ENCODE peak calls at places on chromosomes 7 and 10, in nine cellular contexts. M is psoas muscle, C is left ventricle myocardium inferior, S is foreskin fibroblast, F is fibroblast of lung, V is cardiac fibroblast, X is BE2C, B is lower lobe of right lung, W is astrocyte of the spinal cord. N is an unnamed sample.

GRCh38 chr10:99781734-99782429 is 558 bp upstream of the ABCC2 start:
- DNase-seq in B (no peak), F (no peak), V (no peak), M (no peak), S (no peak), W (no peak), X (no peak), C (no peak), N (no peak)

GRCh38 chr7:157808042-157808441 is 471.2 kb downstream of the DNAJB6 start:
- DNase-seq in B (peak), F (no peak), M (no peak), C (no peak), V (no peak), W (no peak), X (no peak), S (no peak), N (no peak)

GRCh38 chr7:100692578-100692961 is 1.5 kb downstream of the GIGYF1 start:
- DNase-seq in B (no peak), W (no peak), S (no peak), X (no peak), C (no peak), M (no peak), V (no peak), F (no peak), N (no peak)

GRCh38 chr10:121886997-121887622 is 40.7 kb downstream of the ATE1 start:
- DNase-seq in X (peak), C (no peak), M (peak), V (peak), B (no peak), F (peak), S (peak), W (peak), N (peak)

GRCh38 chr7:148620749-148621372 is 30.3 kb downstream of the C7orf33 start:
- DNase-seq in S (no peak), X (no peak), F (no peak), C (no peak), M (no peak), B (no peak), W (no peak), V (no peak), N (no peak)

GRCh38 chr10:27558612-27559020 is 54.5 kb downstream of the RAB18 start:
- DNase-seq in S (peak), B (no peak), C (peak), W (peak), F (peak), M (peak), V (peak), X (peak), N (peak)

GRCh38 chr7:99975782-99976521 is at the start of gene AZGP1:
- DNase-seq in F (peak), W (no peak), C (peak), X (peak), M (no peak), V (peak), B (no peak), S (no peak), N (no peak)

GRCh38 chr7:150992051-150992640 is 1.3 kb downstream of the NOS3 start:
- DNase-seq in B (no peak), S (no peak), C (no peak), X (no peak), W (no peak), V (no peak), F (no peak), M (no peak), N (no peak)

GRCh38 chr7:11343818-11344413 is 370.2 kb downstream of the PHF14 start:
- DNase-seq in B (no peak), S (peak), W (peak), X (no peak), C (no peak), M (no peak), F (peak), V (peak), N (peak)

GRCh38 chr7:27943261-27943660 is 203.3 kb downstream of the TAX1BP1 start:
- DNase-seq in F (no peak), M (no peak), V (no peak), X (no peak), C (no peak), W (no peak), S (peak), B (no peak), N (no peak)

GRCh38 chr7:134315679-134316538 is 821 bp downstream of the SLC35B4 start:
- DNase-seq in X (no peak), B (no peak), M (no peak), W (peak), C (no peak), F (peak), V (peak), S (peak), N (no peak)

GRCh38 chr10:56605043-56605442 is 244.0 kb upstream of the ZWINT start:
- DNase-seq in F (no peak), X (no peak), W (no peak), V (no peak), S (no peak), M (no peak), B (no peak), C (no peak), N (no peak)

GRCh38 chr10:104614245-104614831 is 26.8 kb upstream of the SORCS3 start:
- DNase-seq in V (peak), M (no peak), C (no peak), F (peak), B (no peak), X (peak), S (peak), W (peak), N (no peak)

GRCh38 chr10:79201706-79202105 is 132.9 kb downstream of the ZMIZ1 start:
- DNase-seq in B (no peak), V (no peak), X (no peak), W (no peak), M (no peak), F (no peak), C (no peak), S (no peak), N (no peak)

GRCh38 chr10:79202188-79203013 is 133.6 kb downstream of the ZMIZ1 start:
- DNase-seq in F (peak), S (no peak), W (peak), C (no peak), M (no peak), V (peak), B (peak), X (peak), N (no peak)

GRCh38 chr10:79206300-79207095 is 137.7 kb downstream of the ZMIZ1 start:
- DNase-seq in V (no peak), S (no peak), M (no peak), F (no peak), W (no peak), C (no peak), B (no peak), X (no peak), N (no peak)

GRCh38 chr10:79203014-79203675 is 134.4 kb downstream of the ZMIZ1 start:
- DNase-seq in X (no peak), S (no peak), W (no peak), V (no peak), F (no peak), B (no peak), M (no peak), C (no peak), N (no peak)

DNA sequence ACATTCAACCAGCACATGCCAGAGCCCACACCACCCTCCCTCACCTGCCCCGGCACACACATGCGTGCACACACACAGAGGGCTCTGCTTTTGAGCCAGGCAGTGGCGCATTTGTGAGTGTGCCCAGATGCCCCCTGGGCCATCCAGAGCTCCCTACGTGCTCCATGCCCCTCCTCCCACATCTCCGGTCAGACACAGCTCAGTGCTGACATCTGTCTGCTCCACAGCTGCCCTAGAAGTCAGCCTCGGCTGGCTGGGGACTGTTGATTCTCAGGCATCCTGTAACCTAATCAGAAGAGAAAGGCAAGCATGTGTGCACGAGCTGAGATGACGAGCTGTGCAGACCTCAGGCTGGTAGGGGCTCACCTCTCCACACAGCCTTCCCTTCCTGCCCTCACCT is 135.1 kb downstream of the ZMIZ1 start:
- DNase-seq in S (peak), F (no peak), X (peak), B (no peak), V (no peak), M (no peak), W (no peak), C (no peak), N (no peak)
- TF ChIP-seq CTCF in S (no peak), F (no peak), X (peak), B (no peak), V (no peak), M (no peak), W (no peak), C (peak), N (no peak)

GRCh38 chr7:141363748-141364147 is 187.5 kb upstream of the AGK start:
- DNase-seq in V (no peak), X (no peak), W (no peak), B (no peak), C (no peak), M (no peak), S (no peak), F (no peak), N (no peak)

GRCh38 chr7:141360414-141360760 is 190.8 kb upstream of the AGK start:
- DNase-seq in M (no peak), F (no peak), C (no peak), W (no peak), S (no peak), V (no peak), X (no peak), B (no peak), N (no peak)

GRCh38 chr7:141361965-141362364 is 189.2 kb upstream of the AGK start:
- DNase-seq in M (no peak), B (no peak), W (no peak), S (no peak), X (no peak), F (no peak), V (no peak), C (no peak), N (no peak)

GRCh38 chr7:141361479-141361878 is 189.7 kb upstream of the AGK start:
- DNase-seq in W (no peak), C (no peak), V (no peak), B (no peak), F (no peak), S (no peak), X (no peak), M (no peak), N (no peak)

GRCh38 chr7:141362580-141363435 is 188.4 kb upstream of the AGK start:
- DNase-seq in S (peak), F (peak), C (peak), M (peak), W (peak), X (peak), V (peak), B (no peak), N (peak)
- H3K4me3 ChIP-seq in S (no peak), F (no peak), C (peak), M (no peak), W (no peak), X (no peak), V (no peak), B (no peak), N (no peak)

DNA sequence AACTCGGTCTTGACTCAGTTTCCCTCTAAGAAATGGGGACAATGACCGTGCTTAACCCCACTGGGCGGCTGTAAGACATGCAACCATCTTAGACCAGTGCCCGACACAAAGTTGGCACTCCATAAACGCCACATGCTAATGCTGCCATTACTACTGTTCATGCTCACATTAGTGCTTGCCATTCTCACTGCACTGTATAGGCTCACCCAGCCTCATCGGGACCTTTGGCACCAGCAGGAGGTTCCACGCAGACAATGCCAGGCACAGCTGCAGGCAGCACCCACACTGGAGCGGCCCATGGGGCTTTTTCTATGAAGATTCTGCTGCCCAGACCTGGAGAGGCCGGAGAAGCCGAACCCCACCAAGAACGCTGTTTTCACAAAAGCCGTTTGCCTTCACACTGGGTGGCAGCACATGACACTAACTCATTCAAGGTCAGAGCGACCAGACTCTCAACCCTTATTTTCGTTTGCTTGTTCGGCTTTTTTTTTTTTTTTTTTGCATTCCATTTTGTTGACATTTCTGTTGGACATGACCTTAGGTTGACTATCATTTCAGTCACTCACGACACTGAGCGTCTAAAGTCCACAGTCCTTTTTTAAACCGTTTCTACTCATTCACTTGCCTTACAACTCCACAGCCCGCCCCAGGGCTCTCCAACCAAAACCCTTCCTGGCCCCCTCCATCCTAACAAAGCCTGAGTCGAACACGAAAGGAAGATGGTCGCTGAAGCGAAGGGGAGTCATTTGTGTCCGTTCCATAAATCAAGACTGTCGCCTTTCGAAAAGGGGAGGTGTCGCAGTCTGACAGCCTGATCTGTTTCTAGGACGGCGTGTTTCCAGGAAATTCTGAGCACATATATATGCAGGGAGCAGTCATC is 124.4 kb upstream of the RNF32 start:
- DNase-seq in S (no peak), F (no peak), W (no peak), X (no peak), V (no peak), B (no peak), M (no peak), C (no peak), N (no peak)
- TF ChIP-seq CTCF in S (no peak), F (no peak), W (no peak), X (no peak), V (no peak), B (no peak), M (no peak), C (no peak), N (no peak)

DNA sequence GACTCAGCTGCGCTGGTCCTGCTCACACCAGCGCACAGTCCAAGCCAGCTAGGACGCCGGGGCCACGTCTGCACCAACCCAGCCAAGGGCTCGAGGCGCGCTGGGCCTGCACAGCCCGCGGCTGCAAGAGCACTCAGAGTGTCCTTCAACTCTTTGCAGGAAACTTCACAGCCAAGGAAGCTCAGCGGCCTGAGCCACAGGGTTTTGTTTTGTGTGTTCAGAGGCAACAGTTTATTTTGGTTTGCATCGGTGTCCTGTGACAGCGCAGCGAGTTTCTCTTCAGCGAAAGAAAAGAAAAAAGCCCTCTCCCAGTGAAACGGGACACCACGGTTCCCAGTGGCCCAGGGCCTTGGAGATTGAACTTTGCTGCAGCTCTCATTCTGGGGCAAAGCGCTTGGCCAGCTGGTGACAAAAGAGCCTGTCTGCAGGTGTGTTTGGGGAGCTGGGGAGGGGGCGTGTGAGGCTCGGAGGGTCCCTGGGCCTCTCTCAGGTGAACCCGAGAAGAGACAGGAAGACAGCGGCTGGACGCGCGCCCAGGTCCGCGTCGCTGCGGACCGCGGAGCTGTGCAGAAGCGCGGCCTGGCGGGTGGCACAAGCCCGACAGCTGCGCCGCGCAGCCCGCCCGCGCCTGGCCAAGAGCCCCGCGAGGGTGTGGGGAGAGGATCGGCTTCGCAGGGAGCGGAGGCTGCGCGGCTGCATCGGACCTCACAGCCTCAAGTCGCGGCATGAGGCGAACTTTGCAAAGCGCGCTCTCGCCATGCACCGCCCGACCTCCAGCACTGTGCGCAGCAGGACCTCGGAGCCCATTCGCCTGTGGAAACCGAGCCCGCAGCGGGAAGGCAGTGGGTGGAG is 922 bp downstream of the CXCL12 start:
- DNase-seq in F (peak), M (peak), C (peak), S (peak), B (no peak), W (peak), V (peak), X (no peak), N (no peak)
- H3K4me3 ChIP-seq in F (peak), M (peak), C (peak), S (peak), B (peak), W (peak), V (peak), X (peak), N (peak)

GRCh38 chr10:29658984-29659769 is 24.4 kb upstream of the SVIL start:
- DNase-seq in B (peak), X (no peak), M (peak), F (peak), V (peak), W (peak), C (no peak), S (peak), N (peak)
- TF ChIP-seq CTCF in B (peak), X (no peak), M (peak), F (peak), V (peak), W (peak), C (peak), S (peak), N (peak)

GRCh38 chr7:142414915-142415314 is 157.1 kb upstream of the PRSS58 start:
- DNase-seq in W (no peak), B (no peak), S (no peak), F (no peak), X (no peak), V (no peak), M (no peak), C (no peak), N (no peak)
- H3K4me3 ChIP-seq in W (no peak), B (no peak), S (no peak), F (no peak), X (no peak), V (no peak), M (no peak), C (no peak), N (no peak)